ENCODE peak calls at places on chromosome 19, in eight cellular contexts. One of them, this sample, is unnamed.

GRCh38 chr19:49801966-49802661 is 11.0 kb downstream of the FUZ start:
- DNase-seq in RWPE1: no peak
- DNase-seq in CD4-positive, CD25-positive, alpha-beta regulatory T cell: no peak
- DNase-seq in upper lobe of right lung: no peak
- DNase-seq in stimulated activated CD8-positive, alpha-beta memory T cell treated with anti-CD3 and anti-CD28 coated beads, Interleukin-7, amount 100 ng/mL, for 48 hours: no peak
- DNase-seq in NCI-H345: no peak
- DNase-seq in C1 segment of cervical spinal cord: peak; percentile 84
- DNase-seq in activated T-helper 1 cell treated with Interleukin-2 at 50 U/mL for 16 hours: no peak
- DNase-seq in this sample: no peak

GRCh38 chr19:31956771-31957170 is 388.6 kb upstream of the ZNF507 start:
- DNase-seq in RWPE1: no peak
- DNase-seq in CD4-positive, CD25-positive, alpha-beta regulatory T cell: no peak
- DNase-seq in upper lobe of right lung: no peak
- DNase-seq in stimulated activated CD8-positive, alpha-beta memory T cell treated with anti-CD3 and anti-CD28 coated beads, Interleukin-7, amount 100 ng/mL, for 48 hours: no peak
- DNase-seq in NCI-H345: no peak
- DNase-seq in C1 segment of cervical spinal cord: no peak
- DNase-seq in activated T-helper 1 cell treated with Interleukin-2 at 50 U/mL for 16 hours: no peak
- DNase-seq in this sample: no peak

GRCh38 chr19:12913871-12914690 is 5.0 kb downstream of the SYCE2 start:
- DNase-seq in RWPE1: no peak
- DNase-seq in CD4-positive, CD25-positive, alpha-beta regulatory T cell: no peak
- DNase-seq in upper lobe of right lung: no peak
- DNase-seq in stimulated activated CD8-positive, alpha-beta memory T cell treated with anti-CD3 and anti-CD28 coated beads, Interleukin-7, amount 100 ng/mL, for 48 hours: no peak
- DNase-seq in NCI-H345: no peak
- DNase-seq in C1 segment of cervical spinal cord: peak; percentile 24
- DNase-seq in activated T-helper 1 cell treated with Interleukin-2 at 50 U/mL for 16 hours: peak; percentile 22
- DNase-seq in this sample: no peak

GRCh38 chr19:21328402-21328801 is 808 bp downstream of the ZNF708 start:
- DNase-seq in RWPE1: peak; percentile 4
- DNase-seq in CD4-positive, CD25-positive, alpha-beta regulatory T cell: no peak
- DNase-seq in upper lobe of right lung: no peak
- DNase-seq in stimulated activated CD8-positive, alpha-beta memory T cell treated with anti-CD3 and anti-CD28 coated beads, Interleukin-7, amount 100 ng/mL, for 48 hours: no peak
- DNase-seq in NCI-H345: peak; percentile 18
- DNase-seq in C1 segment of cervical spinal cord: no peak
- DNase-seq in activated T-helper 1 cell treated with Interleukin-2 at 50 U/mL for 16 hours: no peak
- DNase-seq in this sample: no peak

GRCh38 chr19:58518261-58519086 is 1.1 kb downstream of the ZBTB45 start:
- DNase-seq in RWPE1: no peak
- DNase-seq in CD4-positive, CD25-positive, alpha-beta regulatory T cell: no peak
- DNase-seq in upper lobe of right lung: no peak
- DNase-seq in stimulated activated CD8-positive, alpha-beta memory T cell treated with anti-CD3 and anti-CD28 coated beads, Interleukin-7, amount 100 ng/mL, for 48 hours: no peak
- DNase-seq in NCI-H345: no peak
- DNase-seq in C1 segment of cervical spinal cord: no peak
- DNase-seq in activated T-helper 1 cell treated with Interleukin-2 at 50 U/mL for 16 hours: no peak
- DNase-seq in this sample: peak; percentile 12

GRCh38 chr19:19443902-19444693 is 38.6 kb downstream of the GATAD2A start:
- DNase-seq in RWPE1: no peak
- DNase-seq in CD4-positive, CD25-positive, alpha-beta regulatory T cell: no peak
- DNase-seq in upper lobe of right lung: no peak
- DNase-seq in stimulated activated CD8-positive, alpha-beta memory T cell treated with anti-CD3 and anti-CD28 coated beads, Interleukin-7, amount 100 ng/mL, for 48 hours: no peak
- DNase-seq in NCI-H345: no peak
- DNase-seq in C1 segment of cervical spinal cord: no peak
- DNase-seq in activated T-helper 1 cell treated with Interleukin-2 at 50 U/mL for 16 hours: no peak
- DNase-seq in this sample: no peak

GRCh38 chr19:29663861-29664752 is 1.2 kb upstream of the PLEKHF1 start:
- DNase-seq in RWPE1: no peak
- DNase-seq in CD4-positive, CD25-positive, alpha-beta regulatory T cell: no peak
- DNase-seq in upper lobe of right lung: peak; percentile 62
- DNase-seq in stimulated activated CD8-positive, alpha-beta memory T cell treated with anti-CD3 and anti-CD28 coated beads, Interleukin-7, amount 100 ng/mL, for 48 hours: no peak
- DNase-seq in NCI-H345: no peak
- DNase-seq in C1 segment of cervical spinal cord: no peak
- DNase-seq in activated T-helper 1 cell treated with Interleukin-2 at 50 U/mL for 16 hours: no peak
- DNase-seq in this sample: peak; percentile 82

GRCh38 chr19:29671393-29672076 is 6.3 kb downstream of the PLEKHF1 start:
- DNase-seq in RWPE1: peak; percentile 33
- DNase-seq in CD4-positive, CD25-positive, alpha-beta regulatory T cell: peak; percentile 74
- DNase-seq in upper lobe of right lung: peak; percentile 81
- DNase-seq in stimulated activated CD8-positive, alpha-beta memory T cell treated with anti-CD3 and anti-CD28 coated beads, Interleukin-7, amount 100 ng/mL, for 48 hours: peak; percentile 93
- DNase-seq in NCI-H345: peak; percentile 99
- DNase-seq in C1 segment of cervical spinal cord: no peak
- DNase-seq in activated T-helper 1 cell treated with Interleukin-2 at 50 U/mL for 16 hours: peak; percentile 83
- DNase-seq in this sample: peak; percentile 87

GRCh38 chr19:2663920-2664571 is 38.4 kb downstream of the GNG7 start:
- DNase-seq in RWPE1: no peak
- DNase-seq in CD4-positive, CD25-positive, alpha-beta regulatory T cell: no peak
- DNase-seq in upper lobe of right lung: no peak
- DNase-seq in stimulated activated CD8-positive, alpha-beta memory T cell treated with anti-CD3 and anti-CD28 coated beads, Interleukin-7, amount 100 ng/mL, for 48 hours: no peak
- DNase-seq in NCI-H345: no peak
- DNase-seq in C1 segment of cervical spinal cord: peak; percentile 28
- DNase-seq in activated T-helper 1 cell treated with Interleukin-2 at 50 U/mL for 16 hours: no peak
- DNase-seq in this sample: no peak

GRCh38 chr19:16778796-16779411 is 50.3 kb upstream of the SIN3B start:
- DNase-seq in RWPE1: peak; percentile 77
- DNase-seq in CD4-positive, CD25-positive, alpha-beta regulatory T cell: peak; percentile 15
- DNase-seq in upper lobe of right lung: peak; percentile 72
- DNase-seq in stimulated activated CD8-positive, alpha-beta memory T cell treated with anti-CD3 and anti-CD28 coated beads, Interleukin-7, amount 100 ng/mL, for 48 hours: peak; percentile 16
- DNase-seq in NCI-H345: peak; percentile 1
- DNase-seq in C1 segment of cervical spinal cord: no peak
- DNase-seq in activated T-helper 1 cell treated with Interleukin-2 at 50 U/mL for 16 hours: no peak
- DNase-seq in this sample: peak; percentile 37

GRCh38 chr19:18223860-18224524 is 2.2 kb downstream of the PDE4C start:
- DNase-seq in RWPE1: peak; percentile 55
- DNase-seq in CD4-positive, CD25-positive, alpha-beta regulatory T cell: no peak
- DNase-seq in upper lobe of right lung: peak; percentile 77
- DNase-seq in stimulated activated CD8-positive, alpha-beta memory T cell treated with anti-CD3 and anti-CD28 coated beads, Interleukin-7, amount 100 ng/mL, for 48 hours: no peak
- DNase-seq in NCI-H345: peak; percentile 8
- DNase-seq in C1 segment of cervical spinal cord: peak; percentile 29
- DNase-seq in activated T-helper 1 cell treated with Interleukin-2 at 50 U/mL for 16 hours: no peak
- DNase-seq in this sample: no peak

GRCh38 chr19:55165952-55166529 is 372 bp downstream of the DNAAF3 start:
- DNase-seq in RWPE1: peak; percentile 66
- DNase-seq in CD4-positive, CD25-positive, alpha-beta regulatory T cell: peak; percentile 18
- DNase-seq in upper lobe of right lung: peak; percentile 78
- DNase-seq in stimulated activated CD8-positive, alpha-beta memory T cell treated with anti-CD3 and anti-CD28 coated beads, Interleukin-7, amount 100 ng/mL, for 48 hours: peak; percentile 48
- DNase-seq in NCI-H345: peak; percentile 75
- DNase-seq in C1 segment of cervical spinal cord: peak; percentile 29
- DNase-seq in activated T-helper 1 cell treated with Interleukin-2 at 50 U/mL for 16 hours: no peak
- DNase-seq in this sample: peak; percentile 65

GRCh38 chr19:38556521-38557174 is 61.1 kb downstream of the MAP4K1 start:
- DNase-seq in RWPE1: no peak
- DNase-seq in CD4-positive, CD25-positive, alpha-beta regulatory T cell: no peak
- DNase-seq in upper lobe of right lung: no peak
- DNase-seq in stimulated activated CD8-positive, alpha-beta memory T cell treated with anti-CD3 and anti-CD28 coated beads, Interleukin-7, amount 100 ng/mL, for 48 hours: no peak
- DNase-seq in NCI-H345: no peak
- DNase-seq in C1 segment of cervical spinal cord: no peak
- DNase-seq in activated T-helper 1 cell treated with Interleukin-2 at 50 U/mL for 16 hours: no peak
- DNase-seq in this sample: peak; percentile 29

GRCh38 chr19:5983367-5983955 is 5.5 kb upstream of the RANBP3 start:
- DNase-seq in RWPE1: no peak
- DNase-seq in CD4-positive, CD25-positive, alpha-beta regulatory T cell: no peak
- DNase-seq in upper lobe of right lung: no peak
- DNase-seq in stimulated activated CD8-positive, alpha-beta memory T cell treated with anti-CD3 and anti-CD28 coated beads, Interleukin-7, amount 100 ng/mL, for 48 hours: peak; percentile 20
- DNase-seq in NCI-H345: no peak
- DNase-seq in C1 segment of cervical spinal cord: no peak
- DNase-seq in activated T-helper 1 cell treated with Interleukin-2 at 50 U/mL for 16 hours: no peak
- DNase-seq in this sample: no peak

GRCh38 chr19:1938071-1938470 is 2.9 kb upstream of the CSNK1G2 start:
- DNase-seq in RWPE1: no peak
- DNase-seq in CD4-positive, CD25-positive, alpha-beta regulatory T cell: no peak
- DNase-seq in upper lobe of right lung: no peak
- DNase-seq in stimulated activated CD8-positive, alpha-beta memory T cell treated with anti-CD3 and anti-CD28 coated beads, Interleukin-7, amount 100 ng/mL, for 48 hours: no peak
- DNase-seq in NCI-H345: no peak
- DNase-seq in C1 segment of cervical spinal cord: no peak
- DNase-seq in activated T-helper 1 cell treated with Interleukin-2 at 50 U/mL for 16 hours: no peak
- DNase-seq in this sample: no peak

GRCh38 chr19:4108767-4109625 is 14.9 kb downstream of the MAP2K2 start:
- DNase-seq in RWPE1: no peak
- DNase-seq in CD4-positive, CD25-positive, alpha-beta regulatory T cell: peak; percentile 36
- DNase-seq in upper lobe of right lung: no peak
- DNase-seq in stimulated activated CD8-positive, alpha-beta memory T cell treated with anti-CD3 and anti-CD28 coated beads, Interleukin-7, amount 100 ng/mL, for 48 hours: peak; percentile 56
- DNase-seq in NCI-H345: no peak
- DNase-seq in C1 segment of cervical spinal cord: no peak
- DNase-seq in activated T-helper 1 cell treated with Interleukin-2 at 50 U/mL for 16 hours: peak; percentile 64
- DNase-seq in this sample: no peak

GRCh38 chr19:41886761-41887710 is 4.1 kb downstream of the ARHGEF1 start:
- DNase-seq in RWPE1: no peak
- DNase-seq in CD4-positive, CD25-positive, alpha-beta regulatory T cell: peak; percentile 59
- DNase-seq in upper lobe of right lung: no peak
- DNase-seq in stimulated activated CD8-positive, alpha-beta memory T cell treated with anti-CD3 and anti-CD28 coated beads, Interleukin-7, amount 100 ng/mL, for 48 hours: peak; percentile 63
- DNase-seq in NCI-H345: no peak
- DNase-seq in C1 segment of cervical spinal cord: no peak
- DNase-seq in activated T-helper 1 cell treated with Interleukin-2 at 50 U/mL for 16 hours: peak; percentile 63
- DNase-seq in this sample: peak; percentile 57

GRCh38 chr19:36244066-36244465 is 29.2 kb downstream of the ZNF146 start:
- DNase-seq in RWPE1: no peak
- DNase-seq in CD4-positive, CD25-positive, alpha-beta regulatory T cell: no peak
- DNase-seq in upper lobe of right lung: no peak
- DNase-seq in stimulated activated CD8-positive, alpha-beta memory T cell treated with anti-CD3 and anti-CD28 coated beads, Interleukin-7, amount 100 ng/mL, for 48 hours: no peak
- DNase-seq in NCI-H345: no peak
- DNase-seq in C1 segment of cervical spinal cord: no peak
- DNase-seq in activated T-helper 1 cell treated with Interleukin-2 at 50 U/mL for 16 hours: no peak
- DNase-seq in this sample: no peak

GRCh38 chr19:703329-703650 is 5.4 kb upstream of the PALM start:
- DNase-seq in RWPE1: no peak
- DNase-seq in CD4-positive, CD25-positive, alpha-beta regulatory T cell: no peak
- DNase-seq in upper lobe of right lung: no peak
- DNase-seq in stimulated activated CD8-positive, alpha-beta memory T cell treated with anti-CD3 and anti-CD28 coated beads, Interleukin-7, amount 100 ng/mL, for 48 hours: no peak
- DNase-seq in NCI-H345: no peak
- DNase-seq in C1 segment of cervical spinal cord: no peak
- DNase-seq in activated T-helper 1 cell treated with Interleukin-2 at 50 U/mL for 16 hours: no peak
- DNase-seq in this sample: no peak

GRCh38 chr19:40425450-40426287 is at the start of gene SERTAD1:
- DNase-seq in RWPE1: peak; percentile 97
- DNase-seq in CD4-positive, CD25-positive, alpha-beta regulatory T cell: peak; percentile 100
- DNase-seq in upper lobe of right lung: peak; percentile 100
- DNase-seq in stimulated activated CD8-positive, alpha-beta memory T cell treated with anti-CD3 and anti-CD28 coated beads, Interleukin-7, amount 100 ng/mL, for 48 hours: peak; percentile 100
- DNase-seq in NCI-H345: peak; percentile 100
- DNase-seq in C1 segment of cervical spinal cord: peak; percentile 100
- DNase-seq in activated T-helper 1 cell treated with Interleukin-2 at 50 U/mL for 16 hours: peak; percentile 100
- DNase-seq in this sample: peak; percentile 98

GRCh38 chr19:42421591-42422031 is 5.6 kb downstream of the LIPE start:
- DNase-seq in RWPE1: peak; percentile 85
- DNase-seq in CD4-positive, CD25-positive, alpha-beta regulatory T cell: no peak
- DNase-seq in upper lobe of right lung: no peak
- DNase-seq in stimulated activated CD8-positive, alpha-beta memory T cell treated with anti-CD3 and anti-CD28 coated beads, Interleukin-7, amount 100 ng/mL, for 48 hours: no peak
- DNase-seq in NCI-H345: no peak
- DNase-seq in C1 segment of cervical spinal cord: no peak
- DNase-seq in activated T-helper 1 cell treated with Interleukin-2 at 50 U/mL for 16 hours: no peak
- DNase-seq in this sample: peak; percentile 96

GRCh38 chr19:18322318-18322758 is 538 bp downstream of the LSM4 start:
- DNase-seq in RWPE1: peak; percentile 67
- DNase-seq in CD4-positive, CD25-positive, alpha-beta regulatory T cell: peak; percentile 22
- DNase-seq in upper lobe of right lung: no peak
- DNase-seq in stimulated activated CD8-positive, alpha-beta memory T cell treated with anti-CD3 and anti-CD28 coated beads, Interleukin-7, amount 100 ng/mL, for 48 hours: peak; percentile 41
- DNase-seq in NCI-H345: no peak
- DNase-seq in C1 segment of cervical spinal cord: no peak
- DNase-seq in activated T-helper 1 cell treated with Interleukin-2 at 50 U/mL for 16 hours: no peak
- DNase-seq in this sample: peak; percentile 14

GRCh38 chr19:35044317-35045117 is 3.0 kb downstream of the HPN start:
- DNase-seq in RWPE1: peak; percentile 65
- DNase-seq in CD4-positive, CD25-positive, alpha-beta regulatory T cell: peak; percentile 45
- DNase-seq in upper lobe of right lung: no peak
- DNase-seq in stimulated activated CD8-positive, alpha-beta memory T cell treated with anti-CD3 and anti-CD28 coated beads, Interleukin-7, amount 100 ng/mL, for 48 hours: peak; percentile 34
- DNase-seq in NCI-H345: peak; percentile 57
- DNase-seq in C1 segment of cervical spinal cord: peak; percentile 51
- DNase-seq in activated T-helper 1 cell treated with Interleukin-2 at 50 U/mL for 16 hours: peak; percentile 42
- DNase-seq in this sample: peak; percentile 45

GRCh38 chr19:3296034-3296433 is 70.3 kb upstream of the NFIC start:
- DNase-seq in RWPE1: no peak
- DNase-seq in CD4-positive, CD25-positive, alpha-beta regulatory T cell: no peak
- DNase-seq in upper lobe of right lung: no peak
- DNase-seq in stimulated activated CD8-positive, alpha-beta memory T cell treated with anti-CD3 and anti-CD28 coated beads, Interleukin-7, amount 100 ng/mL, for 48 hours: no peak
- DNase-seq in NCI-H345: no peak
- DNase-seq in C1 segment of cervical spinal cord: no peak
- DNase-seq in activated T-helper 1 cell treated with Interleukin-2 at 50 U/mL for 16 hours: no peak
- DNase-seq in this sample: no peak

GRCh38 chr19:11464333-11465265 is 16.2 kb downstream of the ELAVL3 start:
- DNase-seq in RWPE1: no peak
- DNase-seq in CD4-positive, CD25-positive, alpha-beta regulatory T cell: no peak
- DNase-seq in upper lobe of right lung: no peak
- DNase-seq in stimulated activated CD8-positive, alpha-beta memory T cell treated with anti-CD3 and anti-CD28 coated beads, Interleukin-7, amount 100 ng/mL, for 48 hours: no peak
- DNase-seq in NCI-H345: no peak
- DNase-seq in C1 segment of cervical spinal cord: no peak
- DNase-seq in activated T-helper 1 cell treated with Interleukin-2 at 50 U/mL for 16 hours: no peak
- DNase-seq in this sample: no peak

GRCh38 chr19:40370997-40371801 is 18.8 kb downstream of the HIPK4 start:
- DNase-seq in RWPE1: no peak
- DNase-seq in CD4-positive, CD25-positive, alpha-beta regulatory T cell: no peak
- DNase-seq in upper lobe of right lung: no peak
- DNase-seq in stimulated activated CD8-positive, alpha-beta memory T cell treated with anti-CD3 and anti-CD28 coated beads, Interleukin-7, amount 100 ng/mL, for 48 hours: no peak
- DNase-seq in NCI-H345: no peak
- DNase-seq in C1 segment of cervical spinal cord: no peak
- DNase-seq in activated T-helper 1 cell treated with Interleukin-2 at 50 U/mL for 16 hours: no peak
- DNase-seq in this sample: no peak

GRCh38 chr19:6078068-6078467 is 32.2 kb downstream of the RFX2 start:
- DNase-seq in RWPE1: no peak
- DNase-seq in CD4-positive, CD25-positive, alpha-beta regulatory T cell: no peak
- DNase-seq in upper lobe of right lung: no peak
- DNase-seq in stimulated activated CD8-positive, alpha-beta memory T cell treated with anti-CD3 and anti-CD28 coated beads, Interleukin-7, amount 100 ng/mL, for 48 hours: no peak
- DNase-seq in NCI-H345: no peak
- DNase-seq in C1 segment of cervical spinal cord: no peak
- DNase-seq in activated T-helper 1 cell treated with Interleukin-2 at 50 U/mL for 16 hours: no peak
- DNase-seq in this sample: no peak

GRCh38 chr19:36051236-36051635 is 2.8 kb downstream of the THAP8 start:
- DNase-seq in RWPE1: no peak
- DNase-seq in CD4-positive, CD25-positive, alpha-beta regulatory T cell: no peak
- DNase-seq in upper lobe of right lung: no peak
- DNase-seq in stimulated activated CD8-positive, alpha-beta memory T cell treated with anti-CD3 and anti-CD28 coated beads, Interleukin-7, amount 100 ng/mL, for 48 hours: no peak
- DNase-seq in NCI-H345: peak; percentile 22
- DNase-seq in C1 segment of cervical spinal cord: no peak
- DNase-seq in activated T-helper 1 cell treated with Interleukin-2 at 50 U/mL for 16 hours: no peak
- DNase-seq in this sample: no peak

GRCh38 chr19:4098493-4098892 is 25.4 kb downstream of the MAP2K2 start:
- DNase-seq in RWPE1: no peak
- DNase-seq in CD4-positive, CD25-positive, alpha-beta regulatory T cell: no peak
- DNase-seq in upper lobe of right lung: no peak
- DNase-seq in stimulated activated CD8-positive, alpha-beta memory T cell treated with anti-CD3 and anti-CD28 coated beads, Interleukin-7, amount 100 ng/mL, for 48 hours: no peak
- DNase-seq in NCI-H345: no peak
- DNase-seq in C1 segment of cervical spinal cord: peak; percentile 45
- DNase-seq in activated T-helper 1 cell treated with Interleukin-2 at 50 U/mL for 16 hours: no peak
- DNase-seq in this sample: no peak

GRCh38 chr19:10508036-10508435 is 4.9 kb upstream of the KEAP1 start:
- DNase-seq in RWPE1: no peak
- DNase-seq in CD4-positive, CD25-positive, alpha-beta regulatory T cell: no peak
- DNase-seq in upper lobe of right lung: no peak
- DNase-seq in stimulated activated CD8-positive, alpha-beta memory T cell treated with anti-CD3 and anti-CD28 coated beads, Interleukin-7, amount 100 ng/mL, for 48 hours: no peak
- DNase-seq in NCI-H345: no peak
- DNase-seq in C1 segment of cervical spinal cord: no peak
- DNase-seq in activated T-helper 1 cell treated with Interleukin-2 at 50 U/mL for 16 hours: no peak
- DNase-seq in this sample: no peak

This sample was measured in foreskin keratinocyte.